ENCODE peak calls at places on chromosomes 3 and 15, in ten cellular contexts. B, V, N, E, O, Y, U, C, W and I are unnamed samples.

GRCh38 chr3:24378313-24378712 is 116.3 kb downstream of the THRB start:
- DNase-seq in V (no peak), O (no peak), B (no peak), N (no peak), E (no peak), Y (no peak), W (no peak), U (no peak), C (no peak), I (no peak)

GRCh38 chr3:4063916-4064592 is 239.1 kb upstream of the SETMAR start:
- DNase-seq in V (no peak), U (no peak), O (no peak), C (no peak), N (no peak), E (no peak), B (no peak), Y (no peak), W (no peak), I (no peak)

GRCh38 chr3:138941259-138941885 is 5.6 kb downstream of the FOXL2 start:
- DNase-seq in V (peak), Y (no peak), N (peak), O (peak), B (peak), W (peak), U (peak), C (peak), E (no peak), I (no peak)

GRCh38 chr3:80788914-80789313 is 972.5 kb downstream of the GBE1 start:
- DNase-seq in N (no peak), W (no peak), E (no peak), U (no peak), O (no peak), B (no peak), Y (no peak), C (no peak), V (no peak), I (no peak)

GRCh38 chr3:194095464-194095863 is 40.5 kb upstream of the HES1 start:
- DNase-seq in Y (peak), C (no peak), U (no peak), W (no peak), O (no peak), V (no peak), E (peak), B (peak), N (no peak), I (peak)

GRCh38 chr3:140834266-140835037 is 107.2 kb upstream of the SLC25A36 start:
- DNase-seq in U (no peak), C (no peak), N (peak), E (no peak), Y (no peak), V (peak), B (no peak), W (peak), O (no peak), I (no peak)

GRCh38 chr3:43082457-43082856 is 23.4 kb downstream of the POMGNT2 start:
- DNase-seq in Y (no peak), C (no peak), N (no peak), U (no peak), B (no peak), E (no peak), O (no peak), V (no peak), W (no peak), I (no peak)

GRCh38 chr3:42263354-42264346 is 2.3 kb downstream of the CCK start:
- DNase-seq in W (no peak), V (peak), E (no peak), U (no peak), N (no peak), C (peak), B (no peak), O (no peak), Y (no peak), I (peak)

GRCh38 chr3:81726132-81726531 is 35.3 kb downstream of the GBE1 start:
- DNase-seq in N (no peak), E (peak), W (peak), O (no peak), C (no peak), V (no peak), B (no peak), U (peak), Y (no peak), I (no peak)

GRCh38 chr3:57758686-57759085 is 2.6 kb downstream of the SLMAP start:
- DNase-seq in N (no peak), V (no peak), Y (no peak), O (no peak), B (no peak), E (no peak), U (no peak), C (peak), W (no peak), I (no peak)

GRCh38 chr3:58924581-58924980 is 125.2 kb downstream of the CFAP20DC start:
- DNase-seq in E (no peak), U (no peak), N (no peak), V (no peak), O (no peak), B (no peak), C (no peak), W (peak), Y (no peak), I (no peak)

GRCh38 chr3:45153658-45154437 is 7.7 kb upstream of the CDCP1 start:
- DNase-seq in Y (no peak), V (no peak), E (no peak), O (no peak), B (no peak), U (no peak), W (peak), N (peak), C (peak), I (no peak)

GRCh38 chr3:111373861-111374260 is 168.1 kb upstream of the CD96 start:
- DNase-seq in U (no peak), C (no peak), O (no peak), V (no peak), B (no peak), E (no peak), N (peak), Y (no peak), W (peak), I (no peak)

GRCh38 chr3:49872801-49873281 is 3.1 kb upstream of the CAMKV start:
- DNase-seq in C (no peak), E (no peak), B (no peak), Y (no peak), U (peak), O (no peak), W (no peak), V (no peak), N (no peak), I (no peak)

GRCh38 chr3:106114848-106115247 is 246.0 kb upstream of the CBLB start:
- DNase-seq in C (peak), V (no peak), B (no peak), E (no peak), W (peak), U (no peak), N (no peak), O (no peak), Y (no peak), I (no peak)

GRCh38 chr15:82393671-82394070 is 35.9 kb upstream of the GOLGA6L9 start:
- DNase-seq in U (no peak), B (no peak), O (no peak), N (no peak), E (no peak), C (no peak), Y (no peak), W (peak), V (no peak), I (no peak)

GRCh38 chr3:50415813-50416212 is 56.5 kb upstream of the TMEM115 start:
- DNase-seq in U (no peak), W (no peak), B (no peak), C (no peak), Y (no peak), V (no peak), N (no peak), E (no peak), O (no peak), I (no peak)

GRCh38 chr15:52011711-52012144 is 7.3 kb upstream of the MAPK6 start:
- DNase-seq in O (no peak), E (peak), N (no peak), C (no peak), W (no peak), U (peak), B (no peak), V (no peak), Y (no peak), I (peak)

GRCh38 chr3:194255252-194256039 is 95.7 kb downstream of the CPN2 start:
- DNase-seq in U (peak), B (no peak), W (no peak), N (no peak), Y (peak), E (no peak), V (peak), C (no peak), O (no peak), I (no peak)

GRCh38 chr15:76337739-76338554 is 1.4 kb downstream of the ISL2 start:
- DNase-seq in B (peak), Y (no peak), N (no peak), U (no peak), E (no peak), C (no peak), V (peak), O (no peak), W (peak), I (no peak)

GRCh38 chr3:184176377-184177330 is 2.0 kb downstream of the AP2M1 start:
- DNase-seq in C (peak), W (peak), V (peak), B (peak), O (peak), E (no peak), U (no peak), Y (peak), N (peak), I (no peak)

GRCh38 chr3:41199866-41200668 is 762 bp downstream of the CTNNB1 start:
- DNase-seq in O (peak), N (peak), E (peak), V (peak), B (no peak), Y (peak), U (peak), W (peak), C (no peak), I (no peak)

GRCh38 chr3:23302276-23302675 is 99.1 kb downstream of the UBE2E2 start:
- DNase-seq in W (peak), C (no peak), E (no peak), V (no peak), N (no peak), U (no peak), O (no peak), B (no peak), Y (no peak), I (no peak)

GRCh38 chr15:73922186-73923151 is 3.8 kb upstream of the LOXL1 start:
- DNase-seq in U (no peak), W (peak), N (no peak), C (no peak), E (peak), O (peak), B (peak), Y (peak), V (peak), I (no peak)

GRCh38 chr3:115245437-115245836 is 98.3 kb upstream of the ZBTB20 start:
- DNase-seq in O (peak), V (no peak), W (peak), C (peak), Y (no peak), E (no peak), U (no peak), N (peak), B (no peak), I (no peak)

GRCh38 chr3:157311633-157312365 is 124.9 kb upstream of the PTX3 start:
- DNase-seq in E (no peak), B (no peak), O (peak), C (peak), W (peak), Y (no peak), N (no peak), V (no peak), U (no peak), I (no peak)

GRCh38 chr3:120693439-120694172 is 11.6 kb upstream of the HGD start:
- DNase-seq in E (no peak), W (peak), B (no peak), U (no peak), N (no peak), O (peak), Y (no peak), V (no peak), C (peak), I (no peak)

GRCh38 chr15:80507638-80508316 is 103.6 kb downstream of the ARNT2 start:
- DNase-seq in U (no peak), Y (no peak), W (peak), O (peak), E (no peak), V (no peak), B (no peak), C (no peak), N (no peak), I (no peak)

GRCh38 chr3:173548261-173548660 is 150.7 kb downstream of the NLGN1 start:
- DNase-seq in C (no peak), V (no peak), E (no peak), N (peak), W (peak), Y (no peak), O (no peak), B (no peak), U (peak), I (no peak)

GRCh38 chr3:51711352-51712019 is 4.6 kb downstream of the GRM2 start:
- DNase-seq in B (no peak), W (no peak), U (no peak), Y (peak), O (no peak), V (no peak), N (no peak), E (no peak), C (no peak), I (no peak)

GRCh38 chr15:82911458-82911857 is 41.1 kb downstream of the HOMER2 start:
- DNase-seq in V (no peak), C (no peak), W (no peak), U (no peak), B (no peak), N (no peak), E (no peak), O (no peak), Y (no peak), I (no peak)

GRCh38 chr3:385151-385550 is 188.6 kb downstream of the CHL1 start:
- DNase-seq in C (no peak), W (no peak), V (no peak), U (no peak), E (no peak), B (no peak), O (peak), Y (no peak), N (peak), I (no peak)

GRCh38 chr15:26158176-26158575 is 295.0 kb upstream of the ATP10A start:
- DNase-seq in C (no peak), B (no peak), U (no peak), E (no peak), Y (no peak), V (no peak), O (no peak), W (no peak), N (no peak), I (no peak)